ENCODE peak calls at places on chromosomes 11 and 22, in six cellular contexts. F, K, Y, L, R and T are unnamed samples.

GRCh38 chr11:1559103-1559951 is 12.7 kb downstream of the DUSP8 start:
- DNase-seq in R (peak), L (peak), Y (peak), F (peak), K (peak), T (peak)

GRCh38 chr11:19326499-19326898 is 85.8 kb upstream of the E2F8 start:
- DNase-seq in K (no peak), F (no peak), R (peak), L (peak), Y (no peak), T (no peak)

GRCh38 chr11:69925366-69926196 is 106.4 kb upstream of the FGF3 start:
- DNase-seq in K (no peak), Y (no peak), F (no peak), L (no peak), R (no peak), T (no peak)

GRCh38 chr11:96393753-96394348 is 4.0 kb downstream of the JRKL start:
- DNase-seq in F (no peak), Y (no peak), R (peak), L (peak), K (no peak), T (no peak)

GRCh38 chr11:69138265-69138664 is 17.5 kb upstream of the SMIM38 start:
- DNase-seq in F (no peak), Y (no peak), K (no peak), R (peak), L (peak), T (no peak)

GRCh38 chr11:27423125-27423524 is 49.5 kb downstream of the LGR4 start:
- DNase-seq in R (peak), L (peak), Y (no peak), K (peak), F (no peak), T (no peak)

GRCh38 chr11:130623909-130624668 is 175.6 kb downstream of the ADAMTS15 start:
- DNase-seq in F (no peak), Y (no peak), L (peak), R (no peak), K (no peak), T (no peak)

GRCh38 chr22:36291831-36292740 is 39.2 kb downstream of the APOL1 start:
- DNase-seq in L (no peak), R (no peak), Y (no peak), K (no peak), F (no peak), T (no peak)

GRCh38 chr11:110712643-110713468 is 619 bp upstream of the ARHGAP20 start:
- DNase-seq in K (no peak), F (no peak), R (peak), L (peak), Y (peak), T (peak)

GRCh38 chr11:92489831-92490399 is 265.3 kb downstream of the FAT3 start:
- DNase-seq in Y (no peak), L (no peak), R (no peak), F (no peak), K (no peak), T (no peak)

GRCh38 chr22:31618057-31618456 is 44.0 kb downstream of the PISD start:
- DNase-seq in Y (no peak), L (no peak), K (no peak), F (no peak), R (no peak), T (no peak)

GRCh38 chr22:22882033-22882717 is 5.4 kb upstream of the IGLL5 start:
- DNase-seq in Y (no peak), F (no peak), R (no peak), K (no peak), L (no peak), T (no peak)

GRCh38 chr11:124837491-124837856 is 27.8 kb upstream of the ROBO3 start:
- DNase-seq in R (peak), F (no peak), K (no peak), L (peak), Y (no peak), T (no peak)

GRCh38 chr11:118640332-118641154 is 33.1 kb downstream of the PHLDB1 start:
- DNase-seq in Y (no peak), F (no peak), R (no peak), L (no peak), K (no peak), T (no peak)
- TF ChIP-seq CTCF in Y (no peak), F (no peak), R (peak), L (no peak), K (no peak), T (no peak)

GRCh38 chr22:24555496-24556253 is at the start of gene SNRPD3:
- DNase-seq in L (peak), R (peak), Y (peak), K (peak), F (peak), T (peak)
- TF ChIP-seq CTCF in L (peak), R (no peak), Y (no peak), K (peak), F (peak), T (no peak)

GRCh38 chr11:123249354-123249753 is 54.3 kb upstream of the CLMP start:
- DNase-seq in K (no peak), R (no peak), Y (no peak), L (peak), F (no peak), T (no peak)

GRCh38 chr11:123247813-123248379 is 52.8 kb upstream of the CLMP start:
- DNase-seq in Y (no peak), L (no peak), F (no peak), K (no peak), R (no peak), T (no peak)

GRCh38 chr11:123245567-123245966 is 50.5 kb upstream of the CLMP start:
- DNase-seq in K (no peak), R (no peak), Y (no peak), L (no peak), F (no peak), T (no peak)

GRCh38 chr11:123246749-123247497 is 51.9 kb upstream of the CLMP start:
- DNase-seq in F (peak), K (peak), L (peak), R (peak), Y (peak), T (peak)

GRCh38 chr11:123247498-123247799 is 52.4 kb upstream of the CLMP start:
- DNase-seq in L (no peak), K (no peak), Y (no peak), F (no peak), R (no peak), T (no peak)
- TF ChIP-seq CTCF in L (no peak), K (no peak), Y (no peak), F (no peak), R (no peak), T (peak)

GRCh38 chr11:7143908-7144307 is 55.1 kb downstream of the RBMXL2 start:
- DNase-seq in L (peak), R (peak), Y (no peak), K (no peak), F (no peak), T (no peak)
- TF ChIP-seq CTCF in L (peak), R (peak), Y (no peak), K (no peak), F (peak), T (no peak)